ENCODE peak calls at places on chromosomes 3 and 15, in five cellular contexts. H is cardiac septum; G is stimulated activated CD8-positive, alpha-beta memory T cell treated with anti-CD3 and anti-CD28 coated beads, Interleukin-7, amount 100 ng/mL, for 24 hours; L is stomach; B is astrocyte of the cerebellum. J is an unnamed sample.

GRCh38 chr15:25171111-25171811 is 216.5 kb downstream of the SNRPN start:
- DNase-seq in H (no peak), G (no peak), L (no peak), B (no peak), J (no peak)

GRCh38 chr3:33889394-33890039 is 91.1 kb downstream of the PDCD6IP start:
- DNase-seq in H (no peak), G (no peak), L (no peak), B (no peak), J (peak; percentile 11)

GRCh38 chr3:105315827-105316226 is 50.9 kb upstream of the ALCAM start:
- DNase-seq in H (no peak), G (no peak), L (no peak), B (no peak), J (no peak)

GRCh38 chr3:179768080-179768479 is 115.2 kb downstream of the USP13 start:
- DNase-seq in H (no peak), G (no peak), L (no peak), B (peak; percentile 70), J (peak; percentile 65)

GRCh38 chr3:56254261-56254660 is 214.0 kb downstream of the ERC2 start:
- DNase-seq in H (no peak), G (no peak), L (no peak), B (no peak), J (no peak)

GRCh38 chr3:183815565-183815943 is 9.8 kb downstream of the MAP6D1 start:
- DNase-seq in H (no peak), G (no peak), L (no peak), B (no peak), J (no peak)

GRCh38 chr3:69200384-69201068 is 78.1 kb upstream of the LMOD3 start:
- DNase-seq in H (no peak), G (no peak), L (peak; percentile 73), B (peak; percentile 5), J (peak; percentile 22)

GRCh38 chr3:149042766-149043386 is 43.5 kb downstream of the HLTF start:
- DNase-seq in H (no peak), G (no peak), L (no peak), B (peak; percentile 9), J (peak; percentile 54)

GRCh38 chr3:32934150-32934742 is 17.2 kb upstream of the CCR4 start:
- DNase-seq in H (peak; percentile 29), G (no peak), L (peak; percentile 34), B (no peak), J (peak; percentile 46)

J was measured in cardiac fibroblast.